ENCODE peak calls at places on chromosomes 16 and 17, in seven cellular contexts. L is IMR-90; D is GM12878; F is CD8-positive, alpha-beta T cell; J is colonic mucosa; P is neural progenitor cell; M is uterus. W is an unnamed sample. For H3K4me1, the result is how much of the 10 kb centered on the place peaks cover.

GRCh38 chr16:12360240-12360639 is 383.7 kb downstream of the SNX29 start:
- DNase-seq in P (no peak), J (no peak), F (no peak), M (no peak), D (no peak), L (no peak), W (no peak)

GRCh38 chr16:57999366-57999970 is 1.0 kb downstream of the ZNF319 start:
- DNase-seq in M (no peak), F (peak), D (no peak), L (peak), J (no peak), P (peak), W (no peak)

GRCh38 chr17:68468334-68468733 is 11.0 kb upstream of the WIPI1 start:
- DNase-seq in D (no peak), M (no peak), J (no peak), F (no peak), L (peak), P (no peak), W (no peak)

GRCh38 chr17:82900741-82901140 is 60.9 kb upstream of the ZNF750 start:
- DNase-seq in D (no peak), J (no peak), F (no peak), M (no peak), L (peak), P (no peak), W (no peak)

GRCh38 chr17:81020767-81021497 is 14.0 kb upstream of the BAIAP2 start:
- DNase-seq in P (no peak), F (no peak), L (peak), M (no peak), J (peak), D (no peak), W (peak)

GRCh38 chr17:1992541-1992940 is 32.6 kb downstream of the RTN4RL1 start:
- DNase-seq in F (no peak), J (no peak), P (no peak), D (no peak), M (no peak), L (no peak), W (no peak)

GRCh38 chr17:14211778-14212177 is 24.9 kb downstream of the CDRT15 start:
- DNase-seq in L (no peak), D (no peak), J (no peak), F (peak), M (peak), P (no peak), W (no peak)

GRCh38 chr16:10749680-10750035 is 6.0 kb downstream of the NUBP1 start:
- DNase-seq in L (peak), J (no peak), P (no peak), M (no peak), D (no peak), F (no peak), W (no peak)

GRCh38 chr17:48812001-48812400 is 5.0 kb downstream of the TTLL6 start:
- DNase-seq in L (no peak), D (no peak), P (no peak), F (no peak), J (peak), M (no peak), W (no peak)

GRCh38 chr17:14510136-14510535 is 209.3 kb downstream of the HS3ST3B1 start:
- DNase-seq in M (no peak), F (no peak), L (peak), P (no peak), J (no peak), D (no peak), W (no peak)

GRCh38 chr17:32590974-32591373 is 104.2 kb downstream of the CDK5R1 start:
- DNase-seq in L (no peak), M (no peak), P (no peak), J (no peak), D (no peak), F (no peak), W (no peak)

GRCh38 chr17:54967621-54968258 is 714 bp downstream of the COX11 start:
- DNase-seq in L (peak), M (no peak), D (no peak), P (peak), F (no peak), J (peak), W (no peak)

GRCh38 chr17:47203984-47204721 is 5.0 kb upstream of the MYL4 start:
- DNase-seq in L (peak), D (no peak), P (no peak), J (no peak), F (peak), M (no peak), W (no peak)

GRCh38 chr16:58628845-58629680 is 563 bp downstream of the CNOT1 start:
- DNase-seq in D (peak), J (peak), L (peak), P (peak), F (peak), M (peak), W (peak)

GRCh38 chr17:65956814-65957213 is 235.1 kb downstream of the CEP112 start:
- DNase-seq in F (no peak), M (no peak), P (no peak), L (peak), J (no peak), D (no peak), W (no peak)

GRCh38 chr17:65109990-65110680 is 27.0 kb upstream of the RGS9 start:
- DNase-seq in F (no peak), L (peak), M (no peak), P (no peak), D (no peak), J (no peak), W (no peak)

GRCh38 chr17:31067699-31068184 is 27.0 kb upstream of the NF1 start:
- DNase-seq in D (no peak), M (no peak), J (no peak), P (no peak), F (no peak), L (peak), W (no peak)

GRCh38 chr16:57735755-57736418 is at the start of gene KATNB1:
- DNase-seq in P (no peak), D (no peak), F (no peak), J (peak), M (no peak), L (no peak), W (no peak)

GRCh38 chr16:54934536-54935410 is 4.1 kb downstream of the IRX5 start:
- DNase-seq in P (peak), L (no peak), J (no peak), M (no peak), F (no peak), D (no peak), W (peak)

GRCh38 chr17:83194189-83194565 is 114.8 kb downstream of the METRNL start:
- DNase-seq in M (peak), F (no peak), P (no peak), J (no peak), L (no peak), D (no peak), W (no peak)

GRCh38 chr17:2794116-2794803 is 2.0 kb upstream of the RAP1GAP2 start:
- DNase-seq in P (no peak), L (no peak), F (no peak), D (no peak), M (no peak), J (no peak), W (no peak)

GRCh38 chr17:58277726-58278595 is 2.8 kb downstream of the MPO start:
- DNase-seq in M (no peak), F (no peak), P (no peak), J (no peak), L (no peak), D (no peak), W (no peak)

GRCh38 chr16:2244301-2244700 is 7.1 kb downstream of the ECI1 start:
- DNase-seq in J (no peak), L (no peak), F (no peak), P (peak), D (no peak), M (no peak), W (no peak)

GRCh38 chr17:50627782-50628601 is 6.7 kb upstream of the ABCC3 start:
- DNase-seq in L (no peak), M (no peak), D (no peak), F (no peak), J (peak), P (peak), W (no peak)

GRCh38 chr17:65558683-65559311 is 2.7 kb downstream of the AXIN2 start:
- DNase-seq in P (peak), D (no peak), L (no peak), F (no peak), M (no peak), J (peak), W (no peak)

GRCh38 chr16:89102035-89102776 is 8.6 kb downstream of the ACSF3 start:
- DNase-seq in J (peak), M (no peak), D (no peak), F (no peak), L (no peak), P (no peak), W (no peak)

GRCh38 chr16:56102159-56102798 is 89.0 kb upstream of the GNAO1 start:
- DNase-seq in D (no peak), P (peak), M (peak), L (no peak), J (peak), F (no peak), W (no peak)

GRCh38 chr17:47192549-47192948 is 3.5 kb upstream of the CDC27 start:
- DNase-seq in M (no peak), J (no peak), F (no peak), D (peak), L (no peak), P (no peak), W (no peak)

GRCh38 chr16:73010150-73010676 is 37.7 kb downstream of the ZFHX3 start:
- DNase-seq in M (no peak), L (no peak), F (no peak), J (no peak), P (peak), D (no peak), W (no peak)
- H3K4me3 ChIP-seq in M (no peak), L (no peak), F (no peak), J (no peak), P (no peak), D (no peak), W (no peak)

GRCh38 chr17:17104494-17104893 is 62.2 kb downstream of the MPRIP start:
- DNase-seq in F (no peak), M (no peak), L (no peak), J (no peak), P (no peak), D (no peak), W (no peak)
- H3K27ac ChIP-seq in F (no peak), M (peak), L (no peak), J (no peak), P (no peak), D (no peak), W (no peak)

DNA sequence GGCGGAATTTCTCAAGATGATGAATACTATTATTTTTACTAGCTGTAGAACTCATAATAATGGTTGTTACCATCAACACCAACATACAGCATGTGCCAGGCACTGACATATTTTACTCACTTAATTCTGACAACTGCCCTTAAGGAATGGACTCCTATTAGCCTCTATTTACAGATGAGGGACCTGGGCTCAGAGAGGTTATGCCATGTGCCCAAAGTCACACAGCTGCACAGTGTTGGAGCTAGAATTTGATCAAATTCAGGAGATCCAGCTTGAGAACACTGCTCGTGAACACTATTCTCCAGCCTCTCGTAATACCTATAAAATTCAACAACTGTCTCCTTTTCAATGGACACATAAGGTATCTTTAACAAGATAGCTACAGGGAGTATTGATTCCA is 97.2 kb downstream of the XYLT1 start:
- DNase-seq in F (no peak), M (no peak), J (no peak), P (no peak), L (no peak), D (no peak), W (no peak)
- H3K4me1 ChIP-seq in F (under half), M (under half), J (under half), P (under half), L (under half), D (half or more), W (under half)

GRCh38 chr17:76014925-76015261 is 12.2 kb downstream of the EVPL start:
- DNase-seq in M (no peak), P (no peak), D (no peak), L (no peak), J (no peak), F (no peak), W (no peak)
- H3K4me3 ChIP-seq in M (no peak), P (no peak), D (no peak), L (no peak), J (no peak), F (peak), W (no peak)

GRCh38 chr16:68379472-68380347 is 68.6 kb downstream of the SMPD3 start:
- DNase-seq in L (no peak), D (no peak), J (no peak), M (no peak), P (no peak), F (no peak), W (no peak)

GRCh38 chr16:68378436-68379415 is 67.9 kb downstream of the PRMT7 start:
- DNase-seq in F (no peak), L (no peak), D (no peak), J (no peak), M (no peak), P (no peak), W (no peak)

GRCh38 chr16:68381363-68381724 is 67.0 kb downstream of the SMPD3 start:
- DNase-seq in J (no peak), L (no peak), M (no peak), F (no peak), P (no peak), D (no peak), W (no peak)

GRCh38 chr16:68380676-68381362 is 67.5 kb downstream of the SMPD3 start:
- DNase-seq in L (no peak), P (no peak), J (no peak), F (no peak), M (no peak), D (no peak), W (no peak)

DNA sequence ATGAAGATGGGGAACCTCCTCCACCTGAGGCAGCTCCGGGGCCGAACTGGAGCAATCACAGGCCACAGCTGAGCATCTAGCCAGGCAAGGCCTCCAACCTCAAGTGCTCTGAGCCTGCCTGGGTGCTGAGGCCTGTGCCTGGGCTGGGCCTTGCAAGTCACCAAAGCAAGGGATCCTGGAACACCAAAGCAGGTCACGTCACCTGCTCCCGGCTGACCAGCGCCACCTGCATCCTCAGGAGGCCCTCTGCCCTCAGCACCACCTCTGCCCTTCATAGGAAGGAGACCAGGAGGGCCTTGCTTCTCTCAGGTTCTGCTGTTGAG is 68.0 kb downstream of the SMPD3 start:
- DNase-seq in P (no peak), L (no peak), F (no peak), J (no peak), M (no peak), D (no peak), W (no peak)
- H3K27ac ChIP-seq in P (no peak), L (no peak), F (no peak), J (no peak), M (no peak), D (no peak), W (no peak)